ENCODE peak calls at places on chromosomes 3 and 15, in eight cellular contexts. L, X, M, E, O, G, B and I are unnamed samples.

GRCh38 chr15:74845581-74845980 is 2.6 kb upstream of the ULK3 start:
- DNase-seq in L (no peak), X (no peak), M (no peak), E (no peak), O (no peak), G (no peak), B (no peak), I (no peak)

GRCh38 chr15:77851696-77852095 is 219.0 kb upstream of the LINGO1 start:
- DNase-seq in L (no peak), X (no peak), M (no peak), E (no peak), O (no peak), G (no peak), B (no peak), I (no peak)

GRCh38 chr3:186520957-186521842 is 23.0 kb downstream of the CRYGS start:
- DNase-seq in L (no peak), X (no peak), M (no peak), E (peak; percentile 34), O (no peak), G (no peak), B (no peak), I (no peak)

GRCh38 chr15:76460871-76461270 is 124.3 kb downstream of the ISL2 start:
- DNase-seq in L (peak; percentile 53), X (no peak), M (no peak), E (no peak), O (no peak), G (peak; percentile 22), B (peak; percentile 7), I (peak; percentile 32)

GRCh38 chr3:183774631-183775030 is 50.7 kb downstream of the MAP6D1 start:
- DNase-seq in L (no peak), X (peak; percentile 65), M (no peak), E (no peak), O (no peak), G (peak; percentile 71), B (peak; percentile 23), I (peak; percentile 81)

GRCh38 chr3:20080956-20081554 is 40.8 kb downstream of the KAT2B start:
- DNase-seq in L (no peak), X (no peak), M (peak; percentile 88), E (no peak), O (no peak), G (peak; percentile 13), B (no peak), I (peak; percentile 13)

GRCh38 chr3:141776376-141776775 is 13.2 kb downstream of the GRK7 start:
- DNase-seq in L (no peak), X (no peak), M (no peak), E (no peak), O (no peak), G (no peak), B (no peak), I (no peak)

GRCh38 chr15:39132071-39132470 is 448.8 kb upstream of the THBS1 start:
- DNase-seq in L (no peak), X (no peak), M (no peak), E (no peak), O (no peak), G (no peak), B (no peak), I (peak; percentile 41)

GRCh38 chr3:155682437-155682836 is 62.4 kb downstream of the PLCH1 start:
- DNase-seq in L (no peak), X (no peak), M (no peak), E (no peak), O (no peak), G (no peak), B (no peak), I (no peak)

GRCh38 chr3:10530241-10530640 is 24.9 kb upstream of the ATP2B2 start:
- DNase-seq in L (no peak), X (no peak), M (no peak), E (no peak), O (no peak), G (no peak), B (no peak), I (no peak)

GRCh38 chr15:28990390-28990789 is 104.6 kb downstream of the APBA2 start:
- DNase-seq in L (no peak), X (no peak), M (no peak), E (no peak), O (no peak), G (no peak), B (no peak), I (no peak)

GRCh38 chr3:150765949-150766720 is 3.2 kb upstream of the SIAH2 start:
- DNase-seq in L (peak; percentile 77), X (peak; percentile 55), M (no peak), E (peak; percentile 11), O (no peak), G (peak; percentile 60), B (no peak), I (peak; percentile 53)

GRCh38 chr15:81176291-81176893 is 20.3 kb upstream of the IL16 start:
- DNase-seq in L (no peak), X (no peak), M (no peak), E (peak; percentile 28), O (no peak), G (no peak), B (no peak), I (no peak)

GRCh38 chr3:143307613-143308183 is 188.1 kb downstream of the CHST2 start:
- DNase-seq in L (no peak), X (peak; percentile 59), M (no peak), E (no peak), O (no peak), G (peak; percentile 52), B (peak; percentile 62), I (peak; percentile 78)

GRCh38 chr3:128492353-128493220 is at the start of gene GATA2:
- DNase-seq in L (no peak), X (no peak), M (peak; percentile 70), E (peak; percentile 68), O (no peak), G (no peak), B (no peak), I (no peak)

GRCh38 chr3:36124118-36124796 is 256.0 kb upstream of the STAC start:
- DNase-seq in L (peak; percentile 65), X (peak; percentile 63), M (no peak), E (peak; percentile 87), O (peak; percentile 25), G (peak; percentile 64), B (peak; percentile 20), I (peak; percentile 78)

GRCh38 chr3:133769536-133769935 is 23.3 kb downstream of the TF start:
- DNase-seq in L (no peak), X (no peak), M (no peak), E (no peak), O (no peak), G (no peak), B (no peak), I (no peak)
- H3K4me3 ChIP-seq in L (no peak overlapping the region), X (no peak overlapping the region), M (no peak overlapping the region), E (no peak overlapping the region), O (no peak overlapping the region), G (no peak overlapping the region), B (no peak overlapping the region), I (no peak overlapping the region)

DNA sequence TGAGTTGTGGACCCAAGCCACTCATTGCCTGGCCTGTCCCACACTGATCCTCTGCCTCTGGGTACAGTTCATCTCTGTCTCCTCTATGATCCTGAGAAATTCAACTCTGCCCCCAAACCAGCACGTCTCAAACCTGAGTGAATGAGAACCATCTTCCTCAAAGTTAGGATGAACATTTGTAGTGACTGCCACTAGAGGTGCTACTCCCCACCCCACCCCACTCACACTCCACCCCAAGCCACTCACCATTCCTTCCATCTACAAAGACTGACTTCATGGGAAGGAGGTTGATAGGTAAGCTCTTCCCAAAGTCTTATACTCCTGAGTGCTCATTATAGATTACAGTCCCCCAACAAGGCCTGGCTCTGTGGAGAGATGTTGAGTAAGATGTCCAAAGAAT is 43.8 kb downstream of the NEK10 start:
- DNase-seq in L (no peak), X (no peak), M (no peak), E (peak; percentile 21), O (no peak), G (peak; percentile 8), B (no peak), I (no peak)
- TF ChIP-seq CTCF in L (no peak), X (peak; percentile 28), M (no peak), E (peak; percentile 26), O (peak; percentile 21), G (peak; percentile 22), B (peak; percentile 9), I (peak; percentile 3)

GRCh38 chr3:71776543-71776942 is 8.4 kb downstream of the PROK2 start:
- DNase-seq in L (no peak), X (no peak), M (no peak), E (no peak), O (no peak), G (no peak), B (no peak), I (no peak)
- H3K4me3 ChIP-seq in L (no peak overlapping the region), X (no peak overlapping the region), M (no peak overlapping the region), E (no peak overlapping the region), O (no peak overlapping the region), G (no peak overlapping the region), B (no peak overlapping the region), I (no peak overlapping the region)

DNA sequence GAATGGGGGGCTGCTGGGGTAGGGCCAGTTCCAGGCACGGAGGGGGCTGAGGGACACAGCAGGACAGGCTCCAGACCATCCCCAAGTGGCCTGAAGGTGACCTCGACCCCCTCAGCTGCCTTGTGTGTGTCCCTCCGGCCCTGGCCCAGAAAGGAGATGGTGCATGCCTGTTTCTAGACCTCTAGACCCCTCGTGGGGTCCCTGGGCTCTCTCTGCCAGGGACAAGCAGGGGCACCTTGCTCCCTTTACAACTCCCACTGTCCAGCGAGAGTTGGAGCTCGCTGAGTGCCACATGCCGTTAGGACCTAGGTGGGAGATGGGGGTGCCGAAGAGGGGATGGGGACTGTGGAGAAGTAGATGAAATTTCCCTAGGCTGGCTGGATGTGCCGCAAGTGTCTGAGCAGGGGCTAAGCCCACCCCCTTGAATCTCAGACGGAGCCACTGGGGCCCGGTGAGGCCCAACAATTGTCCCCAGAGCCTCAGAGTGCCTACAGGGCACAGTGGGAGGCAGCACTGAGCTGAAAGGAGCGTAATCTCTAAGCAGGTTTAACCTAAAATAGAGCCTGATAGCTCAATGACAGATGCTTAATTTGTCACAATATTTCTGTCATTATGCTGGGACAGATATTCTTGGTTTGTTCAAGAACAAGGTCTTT is 23.7 kb upstream of the KLF13 start:
- DNase-seq in L (no peak), X (no peak), M (no peak), E (peak; percentile 60), O (no peak), G (no peak), B (no peak), I (no peak)
- TF ChIP-seq CTCF in L (no peak), X (no peak), M (no peak), E (peak; percentile 47), O (no peak), G (no peak), B (no peak), I (no peak)